ENCODE peak calls at places on chromosomes 4 and X, in eight cellular contexts. C, M, Z, Q, G, I, N and H are unnamed samples.

GRCh38 chr4:5839332-5839731 is 53.6 kb downstream of the CRMP1 start:
- DNase-seq in C (no peak), M (no peak), Z (no peak), Q (no peak), G (no peak), I (no peak), N (no peak), H (no peak)

GRCh38 chrX:119685225-119686066 is 7.5 kb downstream of the SEPTIN6 start:
- DNase-seq in C (peak), M (no peak), Z (no peak), Q (peak), G (peak), I (no peak), N (no peak), H (no peak)

GRCh38 chr4:23922535-23923115 is 32.8 kb upstream of the PPARGC1A start:
- DNase-seq in C (no peak), M (no peak), Z (no peak), Q (no peak), G (no peak), I (no peak), N (no peak), H (no peak)

GRCh38 chrX:34956915-34957314 is 14.3 kb downstream of the FAM47B start:
- DNase-seq in C (peak), M (no peak), Z (no peak), Q (no peak), G (no peak), I (no peak), N (no peak), H (no peak)

GRCh38 chr4:33063238-33063637 is 2343.1 kb downstream of the PCDH7 start:
- DNase-seq in C (peak), M (no peak), Z (no peak), Q (no peak), G (no peak), I (no peak), N (no peak), H (peak)

GRCh38 chr4:7663075-7663541 is 228.4 kb upstream of the PSAPL1 start:
- DNase-seq in C (no peak), M (no peak), Z (no peak), Q (no peak), G (no peak), I (no peak), N (peak), H (no peak)

GRCh38 chr4:106062452-106062875 is 167.2 kb downstream of the NPNT start:
- DNase-seq in C (peak), M (no peak), Z (no peak), Q (no peak), G (no peak), I (peak), N (no peak), H (peak)

GRCh38 chrX:82961129-82961528 is 547.0 kb upstream of the POU3F4 start:
- DNase-seq in C (no peak), M (peak), Z (no peak), Q (no peak), G (no peak), I (no peak), N (no peak), H (no peak)

GRCh38 chrX:120672389-120672788 is 42.5 kb upstream of the C1GALT1C1 start:
- DNase-seq in C (peak), M (no peak), Z (no peak), Q (peak), G (peak), I (peak), N (no peak), H (peak)

GRCh38 chrX:144388738-144389137 is 504.9 kb downstream of the UBE2NL start:
- DNase-seq in C (no peak), M (no peak), Z (no peak), Q (no peak), G (no peak), I (no peak), N (no peak), H (no peak)
- H3K4me3 ChIP-seq in C (no peak), M (no peak), Z (no peak), Q (no peak), G (no peak), I (no peak), N (no peak), H (no peak)

GRCh38 chr4:139910106-139910505 is 243.9 kb downstream of the MAML3 start:
- DNase-seq in C (peak), M (no peak), Z (no peak), Q (no peak), G (no peak), I (no peak), N (no peak), H (no peak)

GRCh38 chr4:139916041-139916440 is 237.9 kb downstream of the MAML3 start:
- DNase-seq in C (peak), M (no peak), Z (no peak), Q (no peak), G (no peak), I (no peak), N (no peak), H (no peak)

GRCh38 chr4:139913398-139913990 is 240.5 kb downstream of the MAML3 start:
- DNase-seq in C (peak), M (no peak), Z (no peak), Q (no peak), G (no peak), I (no peak), N (no peak), H (no peak)

GRCh38 chr4:139912423-139912822 is 241.6 kb downstream of the MAML3 start:
- DNase-seq in C (peak), M (no peak), Z (no peak), Q (no peak), G (no peak), I (no peak), N (no peak), H (no peak)

GRCh38 chr4:139913995-139914394 is 240.0 kb downstream of the MAML3 start:
- DNase-seq in C (peak), M (no peak), Z (no peak), Q (no peak), G (no peak), I (no peak), N (no peak), H (peak)
- H3K4me3 ChIP-seq in C (no peak), M (no peak), Z (no peak), Q (no peak), G (peak), I (no peak), N (no peak), H (no peak)

DNA sequence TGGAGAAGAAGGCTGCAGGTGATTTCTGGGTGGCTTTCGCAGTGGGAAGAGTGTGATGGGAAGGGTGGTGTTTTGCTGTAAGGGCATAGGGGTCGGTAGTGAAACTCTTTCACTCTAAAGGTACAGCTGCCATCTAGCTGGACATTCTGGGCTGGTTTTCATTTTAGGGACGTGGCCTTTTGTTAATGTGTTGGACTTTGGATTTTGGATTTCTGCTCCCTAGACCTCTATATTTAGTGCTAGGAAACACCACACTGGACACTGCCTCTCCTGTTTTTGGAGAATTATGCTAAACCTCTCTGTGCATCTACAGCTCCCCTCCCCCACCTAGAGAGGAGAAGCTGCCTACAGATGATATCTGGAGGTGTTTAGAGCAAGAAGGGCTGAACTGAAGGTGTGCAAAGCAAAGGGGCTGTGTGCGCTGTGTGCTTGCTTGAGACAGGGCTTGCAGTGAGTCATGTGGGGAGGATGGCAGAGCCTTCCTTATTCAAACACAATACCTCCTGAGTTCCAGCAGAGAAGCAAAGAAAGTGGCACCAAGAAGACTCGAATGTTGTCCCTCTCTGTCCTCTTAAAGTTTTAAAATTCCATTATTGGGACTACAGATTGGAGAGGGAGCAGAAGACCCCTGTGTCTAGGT is 47.9 kb downstream of the STARD8 start:
- DNase-seq in C (peak), M (no peak), Z (no peak), Q (no peak), G (no peak), I (no peak), N (no peak), H (no peak)
- H3K4me3 ChIP-seq in C (no peak), M (no peak), Z (peak), Q (no peak), G (peak), I (no peak), N (peak), H (no peak)

GRCh38 chr4:109590841-109591357 is 30.9 kb downstream of the MCUB start:
- DNase-seq in C (no peak), M (no peak), Z (no peak), Q (no peak), G (no peak), I (no peak), N (no peak), H (no peak)
- H3K4me3 ChIP-seq in C (no peak), M (no peak), Z (no peak), Q (no peak), G (no peak), I (no peak), N (no peak), H (no peak)

GRCh38 chr4:25180524-25181131 is 20.4 kb upstream of the SEPSECS start:
- DNase-seq in C (peak), M (no peak), Z (no peak), Q (no peak), G (no peak), I (no peak), N (no peak), H (peak)
- H3K4me3 ChIP-seq in C (no peak), M (no peak), Z (no peak), Q (no peak), G (no peak), I (no peak), N (no peak), H (no peak)

GRCh38 chr4:42638276-42638675 is 18.6 kb downstream of the ATP8A1 start:
- DNase-seq in C (no peak), M (no peak), Z (no peak), Q (no peak), G (no peak), I (peak), N (no peak), H (no peak)
- H3K4me3 ChIP-seq in C (no peak), M (no peak), Z (no peak), Q (no peak), G (no peak), I (no peak), N (no peak), H (no peak)